ENCODE peak calls at places on chromosome 2, in six cellular contexts. V, N, B, H, Z and T are unnamed samples.
A peak's percentile ranks its signal among the peaks of the same experiment; 100 is the strongest.

GRCh38 chr2:105929506-105929905 is 184.8 kb downstream of the NCK2 start:
- DNase-seq in B (peak; percentile 69), V (peak; percentile 20), H (no peak), Z (no peak), N (no peak), T (no peak)

GRCh38 chr2:72932045-72932444 is 14.7 kb downstream of the EMX1 start:
- DNase-seq in Z (no peak), H (no peak), V (peak; percentile 41), B (peak; percentile 34), N (no peak), T (no peak)

GRCh38 chr2:41698787-41699422 is 348.9 kb upstream of the PKDCC start:
- DNase-seq in V (peak; percentile 20), Z (peak; percentile 46), N (no peak), B (no peak), H (peak; percentile 67), T (no peak)

GRCh38 chr2:210814626-210815025 is 258.2 kb downstream of the CPS1 start:
- DNase-seq in Z (no peak), B (no peak), V (no peak), N (no peak), H (no peak), T (no peak)

GRCh38 chr2:157480182-157480961 is 36.5 kb upstream of the CYTIP start:
- DNase-seq in V (no peak), H (no peak), Z (peak; percentile 82), N (no peak), B (no peak), T (peak; percentile 92)

GRCh38 chr2:223626713-223627112 is 24.6 kb upstream of the SCG2 start:
- DNase-seq in N (no peak), H (no peak), B (no peak), Z (no peak), V (peak; percentile 58), T (no peak)

GRCh38 chr2:235958631-235959395 is 209.4 kb downstream of the GBX2 start:
- DNase-seq in B (no peak), Z (no peak), H (no peak), N (no peak), V (no peak), T (no peak)

GRCh38 chr2:95289251-95289650 is 7.9 kb upstream of the KCNIP3 start:
- DNase-seq in B (no peak), H (no peak), Z (no peak), N (no peak), V (no peak), T (no peak)

GRCh38 chr2:12702661-12703121 is 14.0 kb upstream of the TRIB2 start:
- DNase-seq in B (no peak), V (peak; percentile 94), N (no peak), Z (no peak), H (no peak), T (no peak)

GRCh38 chr2:169091256-169091655 is 21.9 kb downstream of the DHRS9 start:
- DNase-seq in H (no peak), B (no peak), N (no peak), V (peak; percentile 39), Z (no peak), T (no peak)

GRCh38 chr2:242048479-242048878 is 178.9 kb downstream of the RTP5 start:
- DNase-seq in N (no peak), H (no peak), Z (no peak), B (no peak), V (no peak), T (no peak)

GRCh38 chr2:46502291-46502690 is 22.9 kb downstream of the TMEM247 start:
- DNase-seq in N (no peak), V (no peak), B (no peak), H (no peak), Z (no peak), T (peak; percentile 26)

GRCh38 chr2:45089554-45090261 is 80.5 kb upstream of the SIX2 start:
- DNase-seq in Z (no peak), V (no peak), N (no peak), H (no peak), B (no peak), T (no peak)

GRCh38 chr2:85811173-85811849 is 57.5 kb downstream of the ATOH8 start:
- DNase-seq in H (no peak), B (no peak), Z (peak; percentile 63), N (no peak), V (peak; percentile 13), T (peak; percentile 83)

GRCh38 chr2:2057125-2057721 is 273.9 kb downstream of the MYT1L start:
- DNase-seq in N (no peak), B (peak; percentile 62), Z (peak; percentile 69), H (peak; percentile 73), V (peak; percentile 15), T (peak; percentile 79)

GRCh38 chr2:29014811-29015414 is 33.8 kb downstream of the TOGARAM2 start:
- DNase-seq in H (no peak), B (peak; percentile 87), V (peak; percentile 72), Z (peak; percentile 76), N (no peak), T (peak; percentile 72)

GRCh38 chr2:8276071-8276470 is 405.8 kb upstream of the ID2 start:
- DNase-seq in N (no peak), H (no peak), B (no peak), V (no peak), Z (no peak), T (no peak)

GRCh38 chr2:165239230-165239629 is at the start of gene SCN2A:
- DNase-seq in V (peak; percentile 67), N (no peak), B (no peak), H (peak; percentile 49), Z (no peak), T (no peak)

GRCh38 chr2:150476809-150477302 is 10.6 kb downstream of the RND3 start:
- DNase-seq in H (no peak), N (no peak), B (no peak), Z (no peak), V (peak; percentile 7), T (no peak)

GRCh38 chr2:190367091-190367490 is 23.7 kb downstream of the INPP1 start:
- DNase-seq in B (no peak), V (no peak), H (no peak), N (no peak), Z (no peak), T (no peak)

GRCh38 chr2:64492272-64492671 is 31.9 kb upstream of the AFTPH start:
- DNase-seq in Z (no peak), B (no peak), N (no peak), H (no peak), V (no peak), T (no peak)

GRCh38 chr2:159684796-159685195 is 27.5 kb upstream of the MARCHF7 start:
- DNase-seq in H (no peak), V (peak; percentile 87), N (no peak), Z (no peak), B (no peak), T (no peak)

GRCh38 chr2:216181351-216181750 is 72.2 kb downstream of the XRCC5 start:
- DNase-seq in H (no peak), B (no peak), Z (no peak), N (no peak), V (no peak), T (no peak)

GRCh38 chr2:118050386-118050785 is 36.5 kb upstream of the CCDC93 start:
- DNase-seq in V (peak; percentile 67), B (no peak), N (no peak), H (no peak), Z (no peak), T (no peak)

GRCh38 chr2:220104871-220105351 is 477.5 kb downstream of the SLC4A3 start:
- DNase-seq in B (no peak), H (no peak), Z (peak; percentile 20), V (peak; percentile 63), N (no peak), T (no peak)

GRCh38 chr2:173792166-173792565 is 173.0 kb downstream of the SP3 start:
- DNase-seq in V (no peak), B (no peak), H (no peak), Z (no peak), N (no peak), T (no peak)
- H3K27ac ChIP-seq in V (no peak overlapping the region), B (no peak overlapping the region), H (no peak overlapping the region), Z (no peak overlapping the region), N (no peak overlapping the region), T (no peak overlapping the region)

DNA sequence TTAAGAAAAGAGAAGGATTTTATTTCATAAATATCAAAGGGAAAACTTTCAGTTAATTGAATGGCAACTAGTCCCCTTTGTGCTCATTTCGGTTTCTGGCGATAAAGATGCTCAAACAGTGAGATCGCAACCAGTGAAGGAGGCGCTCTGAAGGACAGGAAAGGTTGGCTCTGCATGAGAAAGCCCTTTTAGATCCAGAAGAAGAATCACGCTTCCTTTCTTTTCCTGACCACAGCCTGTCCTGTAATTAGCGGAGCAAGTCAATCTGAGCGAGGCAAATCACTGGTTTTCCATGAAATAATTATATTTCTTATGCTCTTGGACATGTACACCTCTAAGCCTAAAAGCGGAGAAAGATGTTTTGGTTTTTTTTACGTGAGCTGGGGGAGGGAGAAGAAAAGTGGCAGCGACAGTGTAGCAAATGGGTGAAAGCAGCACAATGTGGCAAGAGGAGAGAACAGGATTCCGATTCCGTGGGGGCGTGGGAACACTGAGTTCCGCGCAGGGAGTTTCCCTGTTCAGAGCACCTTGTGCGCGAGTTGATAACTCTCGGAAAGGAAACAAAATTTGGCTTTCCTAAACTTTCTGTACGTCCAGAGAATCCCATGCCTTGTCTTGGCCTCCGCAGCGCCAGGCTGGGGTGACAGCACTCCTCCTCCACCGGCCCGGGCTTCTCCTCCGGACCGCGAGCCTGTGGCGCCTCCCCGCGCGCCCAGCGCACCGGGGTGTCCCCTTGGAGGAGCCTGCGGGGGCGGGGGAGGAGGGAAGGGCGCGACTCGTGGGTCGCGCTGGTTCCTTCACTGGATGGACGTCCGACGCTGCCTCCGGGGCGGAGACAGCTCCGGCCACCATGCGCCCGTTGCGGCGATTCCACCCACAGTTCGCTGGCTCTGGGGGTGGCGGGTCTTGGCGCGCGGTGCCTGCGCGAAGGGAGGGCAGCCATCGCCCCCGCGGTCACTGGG is 620 bp upstream of the SLC9A2 start:
- DNase-seq in Z (no peak), N (no peak), B (no peak), V (peak; percentile 43), H (no peak), T (no peak)
- H3K27me3 ChIP-seq in Z (peaks cover 100% of the 10 kb centered on the region), N (no peaks in the 10 kb centered on the region), B (peaks cover 18% of the 10 kb centered on the region), V (peaks cover 10% of the 10 kb centered on the region), H (peaks cover 37% of the 10 kb centered on the region), T (peaks cover 8% of the 10 kb centered on the region)

GRCh38 chr2:132605236-132606180 is 64.5 kb downstream of the LYPD1 start:
- DNase-seq in Z (no peak), V (no peak), H (no peak), N (no peak), B (no peak), T (no peak)
- H3K27ac ChIP-seq in Z (no peak overlapping the region), V (no peak overlapping the region), H (no peak overlapping the region), N (no peak overlapping the region), B (no peak overlapping the region), T (no peak overlapping the region)

DNA sequence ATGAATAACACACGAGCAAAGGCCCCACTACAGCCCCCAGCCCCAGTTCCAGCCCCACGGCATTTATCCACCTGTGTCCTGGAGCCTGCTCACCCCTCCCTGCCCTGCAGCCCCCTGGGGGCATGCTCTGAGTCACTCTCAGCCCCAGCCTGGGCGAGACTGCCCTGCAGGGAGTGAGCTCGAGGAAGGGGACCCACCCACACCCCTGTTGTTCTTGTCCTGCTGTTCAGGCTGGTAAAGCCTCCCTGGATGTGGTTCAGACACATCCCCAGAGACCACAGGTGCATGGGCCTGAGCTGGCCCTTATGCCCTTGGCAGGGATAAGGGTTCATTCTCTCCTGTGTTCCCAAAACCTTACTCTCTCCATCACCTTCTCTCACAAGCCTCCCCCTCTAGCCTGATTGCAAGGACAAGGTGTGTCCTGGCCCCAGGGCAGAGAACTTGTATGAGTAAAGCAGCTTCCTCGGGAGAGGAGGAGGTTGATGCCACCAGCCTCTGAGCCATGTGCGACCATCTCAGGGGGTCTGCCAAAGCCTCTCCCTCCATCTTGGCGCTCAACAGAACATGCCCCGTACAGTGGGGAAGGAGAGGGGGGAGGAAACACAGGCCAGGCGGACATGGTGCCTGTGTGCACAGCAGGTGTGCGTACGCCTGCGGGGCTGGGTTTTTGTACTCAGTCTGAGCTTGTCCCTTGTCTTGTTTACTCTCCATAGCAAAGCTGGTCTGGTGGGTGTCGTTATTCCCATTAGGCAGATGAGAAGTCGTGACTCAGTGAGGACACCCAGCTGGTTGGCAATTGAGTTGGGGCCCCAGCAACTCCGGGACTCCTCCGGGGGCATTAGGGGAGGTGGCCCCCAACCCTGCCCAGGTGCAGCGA is 64.4 kb downstream of the CIB4 start:
- DNase-seq in H (no peak), B (peak; percentile 37), Z (no peak), V (peak; percentile 29), N (no peak), T (no peak)
- H3K27me3 ChIP-seq in H (no peaks in the 10 kb centered on the region), B (no peaks in the 10 kb centered on the region), Z (peaks cover 76% of the 10 kb centered on the region), V (peaks cover 52% of the 10 kb centered on the region), N (no peaks in the 10 kb centered on the region), T (no peaks in the 10 kb centered on the region)